ENCODE peak calls at places on chromosomes 5 and 9, in seven cellular contexts. Z, F, B, O, I, V and R are unnamed samples.

GRCh38 chr5:45622365-45622764 is 73.8 kb downstream of the HCN1 start:
- DNase-seq in F (no peak), Z (no peak), B (no peak), O (no peak), V (no peak), I (no peak), R (no peak)

GRCh38 chr5:168770036-168770498 is 190.9 kb upstream of the PANK3 start:
- DNase-seq in V (no peak), B (no peak), Z (no peak), O (no peak), F (peak; percentile 51), I (no peak), R (no peak)

GRCh38 chr5:135821802-135822201 is 12.7 kb upstream of the SLC25A48 start:
- DNase-seq in Z (no peak), I (no peak), F (no peak), O (no peak), V (peak; percentile 66), B (no peak), R (no peak)

GRCh38 chr9:96232164-96232538 is 69.8 kb downstream of the HSD17B3 start:
- DNase-seq in B (no peak), V (no peak), O (no peak), Z (no peak), F (no peak), I (no peak), R (no peak)

GRCh38 chr9:80951675-80952074 is 737.7 kb downstream of the TLE1 start:
- DNase-seq in Z (no peak), F (no peak), V (no peak), I (peak; percentile 87), B (no peak), O (no peak), R (no peak)

GRCh38 chr5:147467973-147468508 is 41.8 kb downstream of the DPYSL3 start:
- DNase-seq in B (no peak), O (no peak), F (no peak), Z (no peak), V (no peak), I (no peak), R (no peak)

GRCh38 chr5:27475063-27475462 is 436.7 kb upstream of the CDH9 start:
- DNase-seq in O (no peak), B (no peak), V (no peak), F (peak; percentile 22), I (no peak), Z (no peak), R (no peak)

GRCh38 chr9:596701-597100 is 244.8 kb upstream of the DMRT1 start:
- DNase-seq in F (no peak), B (no peak), O (no peak), Z (no peak), V (no peak), I (no peak), R (no peak)

GRCh38 chr5:113682497-113683136 is 169.1 kb downstream of the YTHDC2 start:
- DNase-seq in V (no peak), O (no peak), I (no peak), Z (peak; percentile 7), F (peak; percentile 91), B (no peak), R (no peak)

GRCh38 chr9:134852906-134853654 is 27.5 kb upstream of the FCN2 start:
- DNase-seq in O (no peak), V (no peak), B (no peak), Z (no peak), F (no peak), I (no peak), R (no peak)

GRCh38 chr9:114238471-114238870 is 83.1 kb downstream of the COL27A1 start:
- DNase-seq in B (no peak), V (no peak), Z (no peak), I (no peak), O (no peak), F (no peak), R (peak; percentile 14)

GRCh38 chr5:103041071-103041676 is 78.8 kb downstream of the GIN1 start:
- DNase-seq in Z (peak; percentile 49), I (peak; percentile 72), V (peak; percentile 3), B (no peak), O (no peak), F (no peak), R (no peak)

GRCh38 chr9:114282507-114282906 is 40.4 kb upstream of the ORM1 start:
- DNase-seq in O (peak; percentile 2), F (no peak), V (no peak), B (no peak), I (no peak), Z (no peak), R (no peak)

GRCh38 chr5:74766348-74766886 is 500 bp downstream of the GFM2 start:
- DNase-seq in B (peak; percentile 62), F (peak; percentile 71), O (no peak), V (no peak), Z (peak; percentile 41), I (peak; percentile 69), R (no peak)

GRCh38 chr9:89743576-89744254 is 138.9 kb downstream of the GADD45G start:
- DNase-seq in I (no peak), O (no peak), V (no peak), Z (no peak), B (no peak), F (peak; percentile 85), R (no peak)

GRCh38 chr5:155103164-155103563 is 89.6 kb downstream of the KIF4B start:
- DNase-seq in V (no peak), O (no peak), I (peak; percentile 71), Z (no peak), F (no peak), B (no peak), R (no peak)

GRCh38 chr5:181190711-181191525 is 14.1 kb downstream of the TRIM7 start:
- DNase-seq in I (no peak), Z (no peak), O (peak; percentile 49), B (no peak), V (no peak), F (no peak), R (no peak)

GRCh38 chr9:74577956-74578355 is 80.8 kb downstream of the RORB start:
- DNase-seq in F (peak; percentile 28), I (peak; percentile 25), Z (peak; percentile 1), O (no peak), V (no peak), B (no peak), R (no peak)

GRCh38 chr5:158326241-158326640 is 467.3 kb upstream of the CLINT1 start:
- DNase-seq in I (no peak), F (peak; percentile 28), O (no peak), B (no peak), V (no peak), Z (no peak), R (no peak)

GRCh38 chr5:76144892-76145291 is 61.7 kb downstream of the SV2C start:
- DNase-seq in V (no peak), I (no peak), B (no peak), Z (no peak), F (peak; percentile 16), O (no peak), R (no peak)

GRCh38 chr9:91188719-91189590 is 172.8 kb downstream of the AUH start:
- DNase-seq in F (no peak), V (no peak), B (no peak), Z (no peak), I (no peak), O (no peak), R (no peak)

GRCh38 chr5:61735999-61736398 is 403.9 kb downstream of the ZSWIM6 start:
- DNase-seq in Z (no peak), B (no peak), I (no peak), F (no peak), O (no peak), V (no peak), R (no peak)

GRCh38 chr5:108382784-108383358 is 973 bp upstream of the FBXL17 start:
- DNase-seq in O (no peak), V (peak; percentile 32), F (peak; percentile 31), I (peak; percentile 37), B (peak; percentile 46), Z (no peak), R (no peak)

GRCh38 chr9:130593020-130593419 is 13.6 kb downstream of the FUBP3 start:
- DNase-seq in B (no peak), Z (no peak), O (no peak), V (no peak), F (no peak), I (no peak), R (no peak)

GRCh38 chr5:134175874-134176522 is 752 bp downstream of the SKP1 start:
- DNase-seq in I (peak; percentile 20), B (peak; percentile 34), V (no peak), Z (no peak), F (peak; percentile 42), O (peak; percentile 48), R (peak; percentile 9)

GRCh38 chr5:160054831-160055230 is 45.9 kb downstream of the TTC1 start:
- DNase-seq in O (no peak), V (no peak), F (peak; percentile 24), Z (no peak), I (peak; percentile 43), B (no peak), R (no peak)

GRCh38 chr5:135240781-135241360 is 158.2 kb downstream of the MACROH2A1 start:
- DNase-seq in I (no peak), Z (no peak), B (no peak), V (no peak), O (no peak), F (no peak), R (no peak)

GRCh38 chr5:141636106-141636412 is 590 bp downstream of the HDAC3 start:
- DNase-seq in O (no peak), B (no peak), F (no peak), V (no peak), I (no peak), Z (no peak), R (no peak)

GRCh38 chr5:35822541-35822940 is 34.1 kb upstream of the IL7R start:
- DNase-seq in O (no peak), Z (no peak), V (no peak), B (no peak), I (no peak), F (no peak), R (no peak)

GRCh38 chr5:126460977-126461376 is 37.8 kb downstream of the GRAMD2B start:
- DNase-seq in I (no peak), V (no peak), Z (no peak), O (no peak), F (peak; percentile 74), B (no peak), R (no peak)

GRCh38 chr9:134333234-134333873 is 7.1 kb downstream of the RXRA start:
- DNase-seq in O (no peak), F (no peak), V (no peak), Z (no peak), I (no peak), B (no peak), R (no peak)

GRCh38 chr9:19416143-19416542 is 7.3 kb downstream of the ACER2 start:
- DNase-seq in B (no peak), Z (no peak), O (no peak), I (peak; percentile 75), F (no peak), V (no peak), R (no peak)

GRCh38 chr5:169331292-169331852 is 30.4 kb upstream of the SLIT3 start:
- DNase-seq in V (no peak), F (peak; percentile 40), O (no peak), I (no peak), Z (no peak), B (no peak), R (no peak)

GRCh38 chr5:126561908-126562307 is 33.1 kb downstream of the ALDH7A1 start:
- DNase-seq in B (no peak), V (no peak), I (peak; percentile 5), O (no peak), F (no peak), Z (no peak), R (no peak)

GRCh38 chr5:75243100-75243499 is 6.4 kb upstream of the ANKRD31 start:
- DNase-seq in B (no peak), F (no peak), V (no peak), Z (no peak), I (no peak), O (no peak), R (no peak)

GRCh38 chr5:96796434-96796833 is 11.3 kb downstream of the ERAP1 start:
- DNase-seq in B (no peak), I (peak; percentile 15), Z (no peak), O (no peak), F (no peak), V (no peak), R (no peak)

GRCh38 chr9:113650207-113651131 is 186.9 kb downstream of the RGS3 start:
- DNase-seq in V (peak; percentile 47), B (no peak), Z (no peak), I (peak; percentile 54), F (peak; percentile 77), O (no peak), R (no peak)

GRCh38 chr5:40277161-40277906 is 402.4 kb upstream of the PTGER4 start:
- DNase-seq in I (no peak), B (no peak), F (no peak), Z (no peak), V (no peak), O (no peak), R (no peak)